ENCODE peak calls at places on chromosomes 1 and 21, in ten cellular contexts. C is NCI-H1105, F is endothelial cell, K is stomach, H is tibial nerve, A is Calu3, D is smooth muscle cell of the brain vasculature, B is MM.1S, U is pons, Z is amygdala. W is an unnamed sample.

GRCh38 chr1:111672338-111672737 is 52.7 kb downstream of the RAP1A start:
- DNase-seq in C (no peak), F (no peak), K (no peak), H (no peak), A (no peak), D (no peak), B (no peak), U (no peak), Z (no peak), W (no peak)

GRCh38 chr1:41524676-41525675 is 40.5 kb upstream of the EDN2 start:
- DNase-seq in C (no peak), F (no peak), K (no peak), H (no peak), A (no peak), D (no peak), B (no peak), U (no peak), Z (no peak), W (no peak)

GRCh38 chr1:77044133-77044849 is 174.9 kb downstream of the PIGK start:
- DNase-seq in C (no peak), F (no peak), K (no peak), H (no peak), A (no peak), D (no peak), B (no peak), U (no peak), Z (no peak), W (no peak)

GRCh38 chr1:65170511-65171142 is 22.6 kb downstream of the AK4 start:
- DNase-seq in C (no peak), F (no peak), K (peak; percentile 72), H (no peak), A (no peak), D (peak; percentile 43), B (no peak), U (no peak), Z (no peak), W (no peak)

GRCh38 chr1:41741244-41741643 is 177.5 kb downstream of the HIVEP3 start:
- DNase-seq in C (no peak), F (no peak), K (no peak), H (no peak), A (no peak), D (no peak), B (no peak), U (no peak), Z (no peak), W (no peak)

GRCh38 chr1:89466307-89466925 is 58.2 kb upstream of the LRRC8B start:
- DNase-seq in C (no peak), F (no peak), K (no peak), H (no peak), A (no peak), D (no peak), B (no peak), U (peak; percentile 42), Z (no peak), W (no peak)

GRCh38 chr1:15668089-15668754 is 15.9 kb upstream of the PLEKHM2 start:
- DNase-seq in C (no peak), F (no peak), K (no peak), H (no peak), A (no peak), D (no peak), B (no peak), U (no peak), Z (no peak), W (no peak)

GRCh38 chr1:63731117-63732043 is 42.4 kb upstream of the ROR1 start:
- DNase-seq in C (no peak), F (no peak), K (no peak), H (peak; percentile 19), A (peak; percentile 16), D (peak; percentile 67), B (no peak), U (no peak), Z (no peak), W (no peak)

GRCh38 chr1:206921772-206922265 is at the start of gene FCMR:
- DNase-seq in C (no peak), F (no peak), K (no peak), H (no peak), A (no peak), D (no peak), B (peak; percentile 95), U (peak; percentile 86), Z (no peak), W (peak; percentile 82)

GRCh38 chr1:65422241-65423203 is 2.1 kb downstream of the LEPR start:
- DNase-seq in C (no peak), F (no peak), K (no peak), H (no peak), A (peak; percentile 16), D (no peak), B (no peak), U (no peak), Z (no peak), W (no peak)

GRCh38 chr1:26162220-26162703 is 3.4 kb downstream of the FAM110D start:
- DNase-seq in C (no peak), F (no peak), K (no peak), H (no peak), A (no peak), D (no peak), B (no peak), U (no peak), Z (no peak), W (peak; percentile 59)

GRCh38 chr1:226662704-226663326 is 76.3 kb downstream of the ITPKB start:
- DNase-seq in C (no peak), F (no peak), K (peak; percentile 59), H (peak; percentile 71), A (peak; percentile 17), D (peak; percentile 76), B (peak; percentile 98), U (peak; percentile 88), Z (peak; percentile 54), W (peak; percentile 94)

GRCh38 chr1:208387908-208388756 is 143.9 kb upstream of the PLXNA2 start:
- DNase-seq in C (peak; percentile 91), F (no peak), K (no peak), H (no peak), A (no peak), D (no peak), B (no peak), U (no peak), Z (no peak), W (no peak)

GRCh38 chr21:28154121-28154520 is 838.6 kb downstream of the LTN1 start:
- DNase-seq in C (no peak), F (no peak), K (no peak), H (no peak), A (no peak), D (peak; percentile 23), B (no peak), U (no peak), Z (no peak), W (no peak)

GRCh38 chr1:14627608-14628489 is 29.4 kb downstream of the KAZN start:
- DNase-seq in C (no peak), F (no peak), K (no peak), H (no peak), A (no peak), D (no peak), B (no peak), U (peak; percentile 96), Z (peak; percentile 21), W (no peak)

GRCh38 chr1:52676249-52676903 is 21.8 kb downstream of the COA7 start:
- DNase-seq in C (no peak), F (no peak), K (peak; percentile 29), H (no peak), A (no peak), D (no peak), B (no peak), U (peak; percentile 64), Z (peak; percentile 9), W (no peak)

GRCh38 chr1:25003457-25004190 is 73.5 kb upstream of the RUNX3 start:
- DNase-seq in C (no peak), F (no peak), K (no peak), H (no peak), A (no peak), D (no peak), B (no peak), U (no peak), Z (no peak), W (no peak)

GRCh38 chr1:206609229-206609991 is 2.9 kb downstream of the EIF2D start:
- DNase-seq in C (no peak), F (no peak), K (no peak), H (no peak), A (no peak), D (no peak), B (no peak), U (no peak), Z (no peak), W (no peak)

GRCh38 chr1:232143315-232143886 is 486.5 kb downstream of the SIPA1L2 start:
- DNase-seq in C (no peak), F (no peak), K (no peak), H (no peak), A (no peak), D (no peak), B (no peak), U (no peak), Z (no peak), W (no peak)

GRCh38 chr1:83900530-83900929 is 98.4 kb downstream of the TTLL7 start:
- DNase-seq in C (no peak), F (no peak), K (no peak), H (no peak), A (no peak), D (no peak), B (no peak), U (no peak), Z (no peak), W (no peak)

GRCh38 chr1:219883400-219884332 is 44.7 kb downstream of the SLC30A10 start:
- DNase-seq in C (no peak), F (no peak), K (no peak), H (no peak), A (no peak), D (no peak), B (no peak), U (no peak), Z (no peak), W (no peak)

GRCh38 chr1:26112407-26112775 is 767 bp downstream of the PDIK1L start:
- DNase-seq in C (peak; percentile 51), F (no peak), K (no peak), H (no peak), A (no peak), D (no peak), B (no peak), U (no peak), Z (no peak), W (no peak)

GRCh38 chr1:115557715-115558114 is 84.1 kb upstream of the VANGL1 start:
- DNase-seq in C (peak; percentile 61), F (no peak), K (no peak), H (no peak), A (no peak), D (no peak), B (no peak), U (no peak), Z (no peak), W (peak; percentile 4)

GRCh38 chr1:153390938-153391710 is at the start of gene S100A8:
- DNase-seq in C (no peak), F (no peak), K (peak; percentile 48), H (peak; percentile 27), A (no peak), D (no peak), B (no peak), U (peak; percentile 45), Z (no peak), W (peak; percentile 64)

W was measured in RPMI8226.